ENCODE peak calls at places on chromosome 20, in eight cellular contexts. J, U, O, C, X, E, V and R are unnamed samples.

GRCh38 chr20:61252601-61253263 is 671 bp downstream of the CDH4 start:
- DNase-seq in J (no peak), U (no peak), O (no peak), C (peak), X (no peak), E (peak), V (no peak), R (no peak)

GRCh38 chr20:5737619-5737953 is 12.6 kb upstream of the SHLD1 start:
- DNase-seq in J (no peak), U (no peak), O (no peak), C (no peak), X (no peak), E (no peak), V (no peak), R (no peak)

GRCh38 chr20:20076297-20077065 is 24.1 kb downstream of the CFAP61 start:
- DNase-seq in J (no peak), U (no peak), O (peak), C (peak), X (peak), E (peak), V (no peak), R (no peak)

GRCh38 chr20:36975085-36975829 is 23.7 kb upstream of the SAMHD1 start:
- DNase-seq in J (no peak), U (peak), O (no peak), C (no peak), X (no peak), E (no peak), V (no peak), R (peak)

GRCh38 chr20:38673731-38674177 is 50.5 kb upstream of the SLC32A1 start:
- DNase-seq in J (no peak), U (peak), O (no peak), C (no peak), X (no peak), E (peak), V (no peak), R (no peak)

GRCh38 chr20:53253668-53254067 is 281.5 kb downstream of the TSHZ2 start:
- DNase-seq in J (no peak), U (no peak), O (no peak), C (no peak), X (no peak), E (no peak), V (no peak), R (no peak)

GRCh38 chr20:62822239-62822787 is 5.5 kb downstream of the COL9A3 start:
- DNase-seq in J (no peak), U (no peak), O (no peak), C (no peak), X (no peak), E (no peak), V (no peak), R (no peak)

GRCh38 chr20:38657390-38657789 is 55.8 kb downstream of the ARHGAP40 start:
- DNase-seq in J (no peak), U (no peak), O (no peak), C (no peak), X (no peak), E (no peak), V (no peak), R (no peak)

GRCh38 chr20:36499723-36500501 is 41.4 kb upstream of the MYL9 start:
- DNase-seq in J (no peak), U (no peak), O (no peak), C (no peak), X (no peak), E (no peak), V (no peak), R (no peak)